ENCODE peak calls at places on chromosome 12, in six cellular contexts. M is body of pancreas, Z is cardiac muscle cell, K is sigmoid colon, N is stomach, L is psoas muscle. S is an unnamed sample. For H3K4me1, the result is how much of the 10 kb centered on the place peaks cover.

GRCh38 chr12:132886529-132887477 is 602 bp downstream of the CHFR start:
- DNase-seq in M (peak), Z (no peak), K (peak), N (peak), L (peak), S (no peak)

GRCh38 chr12:11059784-11060183 is 2.3 kb downstream of the TAS2R46 start:
- DNase-seq in M (no peak), Z (no peak), K (no peak), N (no peak), L (no peak), S (no peak)

GRCh38 chr12:132429932-132430643 is 59.9 kb upstream of the FBRSL1 start:
- DNase-seq in M (peak), Z (no peak), K (no peak), N (peak), L (no peak), S (no peak)

GRCh38 chr12:60494249-60494648 is 898.4 kb downstream of the SLC16A7 start:
- DNase-seq in M (no peak), Z (peak), K (no peak), N (no peak), L (no peak), S (no peak)

GRCh38 chr12:6426882-6427671 is 17.7 kb upstream of the CD27 start:
- DNase-seq in M (no peak), Z (no peak), K (no peak), N (peak), L (no peak), S (no peak)

GRCh38 chr12:26803552-26803951 is 29.4 kb downstream of the ITPR2 start:
- DNase-seq in M (no peak), Z (no peak), K (no peak), N (no peak), L (no peak), S (no peak)

GRCh38 chr12:62720661-62721330 is 214.2 kb downstream of the PPM1H start:
- DNase-seq in M (no peak), Z (no peak), K (no peak), N (no peak), L (no peak), S (no peak)

GRCh38 chr12:99393763-99394162 is 253.8 kb upstream of the GARIN6 start:
- DNase-seq in M (no peak), Z (no peak), K (no peak), N (no peak), L (no peak), S (no peak)

GRCh38 chr12:68222336-68222735 is 3.3 kb downstream of the IL26 start:
- DNase-seq in M (peak), Z (no peak), K (no peak), N (no peak), L (no peak), S (no peak)

GRCh38 chr12:9864913-9865675 is 4.1 kb downstream of the CLEC2B start:
- DNase-seq in M (no peak), Z (no peak), K (no peak), N (no peak), L (no peak), S (no peak)

GRCh38 chr12:20740972-20741371 is 45.8 kb downstream of the SLCO1C1 start:
- DNase-seq in M (no peak), Z (no peak), K (no peak), N (no peak), L (no peak), S (no peak)

GRCh38 chr12:50039151-50039835 is 14.0 kb upstream of the RACGAP1 start:
- DNase-seq in M (peak), Z (peak), K (peak), N (peak), L (peak), S (no peak)

GRCh38 chr12:14774944-14775651 is 28.2 kb downstream of the WBP11 start:
- DNase-seq in M (peak), Z (peak), K (peak), N (peak), L (peak), S (peak)

GRCh38 chr12:92363295-92364146 is 217.9 kb upstream of the BTG1 start:
- DNase-seq in M (no peak), Z (peak), K (peak), N (no peak), L (peak), S (no peak)

GRCh38 chr12:70648831-70649230 is 11.6 kb upstream of the PTPRB start:
- DNase-seq in M (no peak), Z (no peak), K (no peak), N (no peak), L (no peak), S (no peak)

GRCh38 chr12:112288638-112289037 is 93.6 kb downstream of the HECTD4 start:
- DNase-seq in M (no peak), Z (no peak), K (no peak), N (no peak), L (no peak), S (no peak)

GRCh38 chr12:34210183-34210582 is 187.9 kb downstream of the ALG10 start:
- DNase-seq in M (no peak), Z (no peak), K (no peak), N (no peak), L (no peak), S (no peak)

GRCh38 chr12:66627270-66627987 is 51.4 kb downstream of the GRIP1 start:
- DNase-seq in M (no peak), Z (no peak), K (no peak), N (no peak), L (peak), S (no peak)

GRCh38 chr12:4714879-4715278 is 5.3 kb upstream of the GALNT8 start:
- DNase-seq in M (no peak), Z (no peak), K (no peak), N (no peak), L (no peak), S (no peak)

GRCh38 chr12:15982471-15982870 is 71.3 kb downstream of the DERA start:
- DNase-seq in M (no peak), Z (no peak), K (no peak), N (no peak), L (no peak), S (no peak)

GRCh38 chr12:38155526-38156496 is 160.8 kb upstream of the ALG10B start:
- DNase-seq in M (no peak), Z (no peak), K (peak), N (no peak), L (no peak), S (no peak)

GRCh38 chr12:13499008-13499407 is 302.5 kb downstream of the EMP1 start:
- DNase-seq in M (no peak), Z (no peak), K (no peak), N (no peak), L (no peak), S (no peak)

GRCh38 chr12:50615534-50616296 is 110.9 kb downstream of the DIP2B start:
- DNase-seq in M (no peak), Z (no peak), K (no peak), N (no peak), L (no peak), S (no peak)

GRCh38 chr12:54225666-54226065 is 36.9 kb upstream of the SMUG1 start:
- DNase-seq in M (no peak), Z (no peak), K (no peak), N (no peak), L (no peak), S (no peak)

GRCh38 chr12:7130791-7131501 is 775 bp downstream of the CLSTN3 start:
- DNase-seq in M (peak), Z (peak), K (no peak), N (peak), L (peak), S (no peak)

GRCh38 chr12:46371718-46372130 is 849 bp downstream of the SLC38A2 start:
- DNase-seq in M (peak), Z (peak), K (peak), N (peak), L (peak), S (no peak)

GRCh38 chr12:42987216-42987631 is 397.7 kb upstream of the PRICKLE1 start:
- DNase-seq in M (no peak), Z (no peak), K (no peak), N (no peak), L (no peak), S (no peak)

GRCh38 chr12:53279283-53279869 is 11.3 kb downstream of the ESPL1 start:
- DNase-seq in M (no peak), Z (no peak), K (no peak), N (no peak), L (no peak), S (no peak)

GRCh38 chr12:11658796-11659195 is 9.3 kb downstream of the ETV6 start:
- DNase-seq in M (no peak), Z (no peak), K (no peak), N (no peak), L (no peak), S (no peak)

GRCh38 chr12:6553051-6553868 is 2.6 kb downstream of the IFFO1 start:
- DNase-seq in M (no peak), Z (no peak), K (peak), N (no peak), L (peak), S (no peak)

GRCh38 chr12:62640910-62641448 is 174.4 kb downstream of the MON2 start:
- DNase-seq in M (no peak), Z (no peak), K (no peak), N (no peak), L (no peak), S (no peak)

GRCh38 chr12:58416211-58416610 is 474.8 kb downstream of the ATP23 start:
- DNase-seq in M (no peak), Z (no peak), K (no peak), N (no peak), L (no peak), S (no peak)

GRCh38 chr12:71865166-71865713 is 25.7 kb downstream of the TBC1D15 start:
- DNase-seq in M (no peak), Z (no peak), K (no peak), N (no peak), L (peak), S (no peak)

GRCh38 chr12:123099556-123100192 is 51.2 kb downstream of the PITPNM2 start:
- DNase-seq in M (no peak), Z (no peak), K (no peak), N (no peak), L (no peak), S (no peak)

GRCh38 chr12:123102781-123103503 is 47.9 kb downstream of the PITPNM2 start:
- DNase-seq in M (no peak), Z (no peak), K (no peak), N (no peak), L (no peak), S (no peak)

GRCh38 chr12:123102381-123102780 is 48.5 kb downstream of the PITPNM2 start:
- DNase-seq in M (no peak), Z (no peak), K (no peak), N (no peak), L (no peak), S (no peak)

GRCh38 chr12:123101467-123102004 is 49.4 kb downstream of the PITPNM2 start:
- DNase-seq in M (no peak), Z (peak), K (no peak), N (no peak), L (no peak), S (no peak)

GRCh38 chr12:123100882-123101281 is 50.0 kb downstream of the PITPNM2 start:
- DNase-seq in M (no peak), Z (no peak), K (no peak), N (no peak), L (no peak), S (no peak)
- H3K4me1 ChIP-seq in M (under half), Z (half or more), K (under half), N (under half), L (under half), S (under half)

GRCh38 chr12:1797011-1797901 is 23.1 kb upstream of the LRTM2 start:
- DNase-seq in M (peak), Z (no peak), K (peak), N (peak), L (peak), S (peak)
- H3K4me1 ChIP-seq in M (under half), Z (under half), K (under half), N (under half), L (under half), S (under half)

DNA sequence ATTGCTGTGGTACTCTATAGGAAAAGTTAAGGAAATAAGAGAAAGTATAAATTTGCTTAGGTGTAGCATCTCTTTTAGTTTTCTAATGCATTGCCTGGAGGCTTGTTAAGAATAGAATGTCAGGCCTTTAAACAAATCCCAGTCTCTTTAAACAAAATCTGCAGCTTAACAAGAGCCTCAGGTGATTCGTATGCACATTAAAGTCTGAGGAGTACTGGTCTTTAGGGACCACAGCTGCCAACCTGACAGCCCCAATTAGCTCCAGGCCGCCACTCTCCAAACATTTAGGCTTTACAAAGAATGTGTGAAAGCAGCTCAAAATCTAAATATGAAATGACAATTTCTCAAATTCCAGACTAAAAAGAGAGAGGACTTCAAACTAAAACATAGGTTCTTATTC is 35.7 kb downstream of the PAWR start:
- DNase-seq in M (no peak), Z (no peak), K (no peak), N (no peak), L (no peak), S (no peak)
- H3K4me1 ChIP-seq in M (under half), Z (under half), K (under half), N (under half), L (under half), S (under half)

DNA sequence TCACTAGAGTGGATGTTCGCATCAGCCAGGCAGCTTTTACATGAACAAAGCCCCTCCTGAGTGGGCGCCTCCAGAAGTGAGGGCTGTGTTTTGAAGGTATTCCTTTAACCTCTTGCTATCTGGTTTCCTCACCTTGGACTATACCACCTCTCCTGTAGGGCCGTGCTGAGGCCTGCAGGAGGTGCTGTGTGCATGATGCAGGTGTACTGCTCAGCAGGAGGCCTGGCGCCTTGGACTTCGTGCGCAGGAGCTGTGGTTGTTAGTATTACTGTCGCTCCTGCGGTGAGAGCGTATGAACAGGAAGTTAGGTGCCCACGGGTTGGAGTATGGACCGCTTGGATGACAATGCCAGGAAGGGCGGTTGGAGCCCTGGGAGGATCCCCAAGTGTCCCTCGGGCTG is 130.7 kb downstream of the TSPAN9 start:
- DNase-seq in M (peak), Z (peak), K (no peak), N (no peak), L (no peak), S (no peak)
- H3K4me1 ChIP-seq in M (under half), Z (half or more), K (under half), N (under half), L (under half), S (under half)

GRCh38 chr12:753401-754237 is 1.2 kb downstream of the WNK1 start:
- DNase-seq in M (peak), Z (peak), K (peak), N (peak), L (peak), S (peak)
- H3K4me1 ChIP-seq in M (under half), Z (under half), K (under half), N (half or more), L (under half), S (under half)

GRCh38 chr12:93825926-93826599 is 148.9 kb downstream of the CRADD start:
- DNase-seq in M (no peak), Z (no peak), K (no peak), N (no peak), L (no peak), S (peak)

GRCh38 chr12:93827179-93827578 is 150.0 kb downstream of the CRADD start:
- DNase-seq in M (no peak), Z (no peak), K (no peak), N (no peak), L (no peak), S (no peak)

GRCh38 chr12:93825501-93825888 is 148.3 kb downstream of the CRADD start:
- DNase-seq in M (no peak), Z (no peak), K (no peak), N (no peak), L (no peak), S (no peak)

GRCh38 chr12:93824514-93825500 is 147.6 kb downstream of the CRADD start:
- DNase-seq in M (no peak), Z (peak), K (no peak), N (no peak), L (no peak), S (peak)

DNA sequence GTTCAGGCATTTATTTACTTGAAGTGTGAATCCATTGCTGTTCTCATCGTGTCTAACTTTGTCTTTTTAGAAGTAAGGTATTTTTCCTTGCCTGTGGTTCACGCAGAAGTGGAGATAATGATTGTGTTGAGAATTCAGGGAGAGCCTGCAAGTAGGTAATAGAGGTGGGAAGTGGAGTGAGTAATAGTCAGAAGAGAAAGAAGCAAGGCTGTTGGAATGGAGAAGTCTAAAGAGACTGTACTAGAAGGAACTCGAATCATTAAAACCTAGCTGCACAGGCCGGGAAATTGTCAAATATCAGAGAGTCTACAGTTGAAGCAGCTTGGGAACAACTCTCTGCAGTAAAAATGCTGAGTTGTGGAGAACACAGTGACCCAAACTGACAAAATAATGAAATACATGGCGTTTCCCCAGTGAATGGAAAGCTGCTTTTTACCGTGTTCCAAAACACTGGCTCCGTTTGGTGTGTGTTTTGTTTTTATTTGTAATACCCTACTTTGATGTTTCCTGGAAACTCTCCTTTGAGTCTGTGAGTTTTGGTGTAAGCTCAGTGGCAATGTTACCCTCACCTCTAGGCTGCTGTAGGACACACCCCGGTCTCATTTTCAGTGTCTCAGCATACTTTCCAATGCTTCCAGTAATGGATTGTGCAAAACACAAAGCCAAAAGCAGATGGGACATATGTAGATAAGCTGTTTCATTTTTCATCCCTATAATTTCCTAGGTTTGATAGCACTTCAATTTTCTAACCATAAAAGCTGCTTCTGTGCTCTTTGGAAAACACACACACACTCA is 146.6 kb downstream of the CRADD start:
- DNase-seq in M (no peak), Z (no peak), K (no peak), N (no peak), L (no peak), S (no peak)
- H3K4me1 ChIP-seq in M (under half), Z (under half), K (half or more), N (half or more), L (under half), S (half or more)